ENCODE peak calls at places on chromosome X, in nine cellular contexts. T is H7; X is GM12878; G is GM23248; Z is CD4-positive, CD25-positive, alpha-beta regulatory T cell; E is keratinocyte; K is thoracic aorta; U is heart right ventricle; D is kidney. P is an unnamed sample.

GRCh38 chrX:75649829-75650228 is 127.0 kb upstream of the ZDHHC15 start:
- DNase-seq in T (no peak), X (no peak), G (no peak), Z (no peak), E (no peak), K (no peak), U (no peak), D (no peak), P (no peak)

GRCh38 chrX:57367649-57368048 is 81.1 kb downstream of the FAAH2 start:
- DNase-seq in T (no peak), X (no peak), G (peak; percentile 1), Z (no peak), E (no peak), K (no peak), U (no peak), D (no peak), P (no peak)

GRCh38 chrX:13130776-13131175 is 86.4 kb upstream of the FAM9C start:
- DNase-seq in T (no peak), X (no peak), G (no peak), Z (no peak), E (no peak), K (no peak), U (no peak), D (no peak), P (no peak)

GRCh38 chrX:130654409-130654970 is 248.5 kb downstream of the ENOX2 start:
- DNase-seq in T (no peak), X (no peak), G (peak; percentile 40), Z (no peak), E (no peak), K (no peak), U (no peak), D (no peak), P (peak; percentile 8)

GRCh38 chrX:68112321-68112720 is 321.0 kb downstream of the OPHN1 start:
- DNase-seq in T (peak; percentile 4), X (no peak), G (no peak), Z (no peak), E (no peak), K (no peak), U (no peak), D (no peak), P (no peak)

GRCh38 chrX:48058621-48059295 is 12.7 kb downstream of the ZNF630 start:
- DNase-seq in T (no peak), X (no peak), G (no peak), Z (no peak), E (no peak), K (no peak), U (no peak), D (no peak), P (no peak)

GRCh38 chrX:10086683-10087082 is 70.1 kb upstream of the CLCN4 start:
- DNase-seq in T (peak; percentile 8), X (no peak), G (no peak), Z (no peak), E (no peak), K (no peak), U (peak; percentile 27), D (no peak), P (no peak)

GRCh38 chrX:13338985-13339384 is 19.1 kb upstream of the ATXN3L start:
- DNase-seq in T (no peak), X (no peak), G (no peak), Z (no peak), E (no peak), K (no peak), U (no peak), D (no peak), P (no peak)

GRCh38 chrX:55488268-55488558 is 1.4 kb downstream of the USP51 start:
- DNase-seq in T (no peak), X (no peak), G (no peak), Z (peak; percentile 22), E (no peak), K (no peak), U (no peak), D (no peak), P (no peak)

GRCh38 chrX:13101439-13102139 is 57.2 kb upstream of the FAM9C start:
- DNase-seq in T (no peak), X (no peak), G (peak; percentile 90), Z (peak; percentile 36), E (peak; percentile 66), K (peak; percentile 21), U (peak; percentile 42), D (peak; percentile 86), P (peak; percentile 77)

GRCh38 chrX:103338663-103339062 is 8.6 kb downstream of the TCEAL7 start:
- DNase-seq in T (no peak), X (no peak), G (no peak), Z (no peak), E (no peak), K (no peak), U (no peak), D (no peak), P (no peak)

GRCh38 chrX:113384628-113385027 is 544.0 kb upstream of the AMOT start:
- DNase-seq in T (no peak), X (no peak), G (peak; percentile 85), Z (no peak), E (no peak), K (peak; percentile 3), U (no peak), D (no peak), P (peak; percentile 56)

GRCh38 chrX:71859637-71860036 is 51.0 kb upstream of the NHSL2 start:
- DNase-seq in T (no peak), X (no peak), G (peak; percentile 59), Z (peak; percentile 45), E (no peak), K (no peak), U (no peak), D (no peak), P (no peak)

DNA sequence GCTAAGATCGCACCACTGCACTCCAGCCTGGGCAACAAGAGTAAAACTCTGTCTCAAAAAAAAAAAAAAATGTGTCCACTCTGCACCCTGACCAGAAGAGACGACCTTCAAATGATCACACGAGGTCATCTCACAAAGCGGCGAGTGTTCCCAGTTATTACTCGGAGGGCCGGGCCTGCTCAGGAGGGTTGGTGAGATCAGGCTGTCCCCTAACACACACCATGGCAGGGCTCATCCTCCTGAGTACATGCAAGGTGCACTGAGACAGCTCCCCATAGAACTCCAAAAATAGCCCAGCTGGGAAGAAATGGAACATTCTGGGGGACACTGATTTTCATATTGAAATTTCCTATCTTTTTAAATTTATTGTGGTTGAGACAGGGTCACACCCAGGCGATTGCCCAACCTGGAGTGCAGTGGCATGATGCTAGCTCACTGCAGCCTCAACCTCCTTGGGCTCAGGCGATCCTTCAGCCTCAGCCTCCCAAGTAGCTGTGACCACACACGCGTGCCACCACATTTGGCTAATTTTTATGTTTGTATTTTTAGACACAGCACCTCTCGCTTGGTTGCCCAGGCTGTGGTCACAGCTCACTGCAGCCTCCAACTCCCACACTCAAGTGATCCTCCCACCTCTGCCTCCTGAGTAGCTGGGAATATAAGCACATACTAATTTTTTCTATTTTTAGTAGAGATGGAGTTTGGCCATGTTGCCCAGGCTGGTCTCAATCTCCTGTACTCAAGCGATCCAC is 51.5 kb downstream of the DHRSX start:
- DNase-seq in T (no peak), X (no peak), G (no peak), Z (no peak), E (no peak), K (no peak), U (no peak), D (no peak), P (no peak)
- H3K36me3 ChIP-seq in T (no peaks in the 10 kb centered on the region), X (no peaks in the 10 kb centered on the region), G (no peaks in the 10 kb centered on the region), Z (no peaks in the 10 kb centered on the region), E (peaks cover 6% of the 10 kb centered on the region), K (peaks cover 7% of the 10 kb centered on the region), U (no peaks in the 10 kb centered on the region), D (no peaks in the 10 kb centered on the region), P (no peaks in the 10 kb centered on the region)

GRCh38 chrX:15524417-15524816 is 23.8 kb downstream of the BMX start:
- DNase-seq in T (no peak), X (no peak), G (no peak), Z (no peak), E (no peak), K (no peak), U (no peak), D (no peak), P (peak; percentile 3)

GRCh38 chrX:15529165-15529564 is 28.6 kb downstream of the BMX start:
- DNase-seq in T (no peak), X (no peak), G (no peak), Z (no peak), E (no peak), K (no peak), U (no peak), D (no peak), P (no peak)

GRCh38 chrX:15523088-15523487 is 22.5 kb downstream of the BMX start:
- DNase-seq in T (no peak), X (no peak), G (no peak), Z (no peak), E (no peak), K (no peak), U (no peak), D (no peak), P (no peak)

GRCh38 chrX:15522464-15522863 is 21.9 kb downstream of the BMX start:
- DNase-seq in T (no peak), X (no peak), G (no peak), Z (no peak), E (no peak), K (no peak), U (no peak), D (no peak), P (no peak)

GRCh38 chrX:15525664-15526416 is 25.2 kb downstream of the BMX start:
- DNase-seq in T (no peak), X (no peak), G (no peak), Z (no peak), E (no peak), K (no peak), U (no peak), D (no peak), P (no peak)
- H3K36me3 ChIP-seq in T (no peaks in the 10 kb centered on the region), X (no peaks in the 10 kb centered on the region), G (no peaks in the 10 kb centered on the region), Z (no peaks in the 10 kb centered on the region), E (no peaks in the 10 kb centered on the region), K (no peaks in the 10 kb centered on the region), U (no peaks in the 10 kb centered on the region), D (no peaks in the 10 kb centered on the region), P (no peaks in the 10 kb centered on the region)

DNA sequence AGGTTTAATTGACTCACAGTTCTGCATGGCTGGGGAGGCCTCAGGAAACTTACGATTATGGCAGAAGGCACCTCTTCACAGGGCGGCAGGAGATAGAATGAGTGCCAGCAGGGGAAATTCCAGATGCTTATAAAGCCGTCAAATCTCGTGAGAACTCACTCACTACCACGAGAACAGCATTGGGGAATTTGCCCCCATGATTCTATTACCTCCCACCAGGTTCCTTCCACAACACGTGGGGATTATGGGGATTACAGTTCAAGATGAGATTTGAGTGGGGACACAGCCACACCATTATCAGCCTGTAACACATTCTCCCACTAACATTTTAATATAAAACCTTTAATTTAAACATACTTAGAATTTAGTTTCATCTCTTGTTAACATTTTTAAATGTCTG is 144.7 kb upstream of the SMIM10 start:
- DNase-seq in T (no peak), X (no peak), G (no peak), Z (no peak), E (no peak), K (no peak), U (no peak), D (no peak), P (no peak)
- H3K36me3 ChIP-seq in T (no peaks in the 10 kb centered on the region), X (no peaks in the 10 kb centered on the region), G (no peaks in the 10 kb centered on the region), Z (no peaks in the 10 kb centered on the region), E (no peaks in the 10 kb centered on the region), K (no peaks in the 10 kb centered on the region), U (no peaks in the 10 kb centered on the region), D (no peaks in the 10 kb centered on the region), P (no peaks in the 10 kb centered on the region)

GRCh38 chrX:153717445-153717844 is 6.7 kb downstream of the BCAP31 start:
- DNase-seq in T (no peak), X (no peak), G (no peak), Z (no peak), E (no peak), K (no peak), U (no peak), D (peak; percentile 3), P (no peak)
- H3K36me3 ChIP-seq in T (peaks cover 30% of the 10 kb centered on the region), X (peaks cover 14% of the 10 kb centered on the region), G (no peaks in the 10 kb centered on the region), Z (peaks cover 42% of the 10 kb centered on the region), E (peaks cover 14% of the 10 kb centered on the region), K (peaks cover 23% of the 10 kb centered on the region), U (no peaks in the 10 kb centered on the region), D (peaks cover 24% of the 10 kb centered on the region), P (peaks cover 22% of the 10 kb centered on the region)

P was measured in BJ.